ENCODE peak calls at places on chromosomes 11 and 22, in eight cellular contexts. K is HCT116, L is GM23338, J is GM12878, Y is HepG2, S is K562, O is upper lobe of left lung, A is Panc1. T is an unnamed sample. For H3K4me1, the result is how much of the 10 kb centered on the place peaks cover.

GRCh38 chr11:84564180-84564866 is 1062.8 kb downstream of the DLG2 start:
- ATAC-seq in Y (peak), O (no peak), L (no peak), A (no peak), K (peak), J (peak), S (peak), T (peak)

GRCh38 chr11:33778682-33779081 is 4.4 kb upstream of the FBXO3 start:
- ATAC-seq in J (no peak), S (no peak), L (no peak), Y (no peak), O (no peak), A (no peak), K (no peak), T (no peak)

GRCh38 chr11:119752324-119752723 is 23.3 kb upstream of the NECTIN1 start:
- ATAC-seq in J (peak), S (no peak), K (no peak), Y (no peak), O (no peak), L (no peak), A (no peak), T (no peak)

GRCh38 chr11:4551346-4551979 is 6.5 kb downstream of the OR52M1 start:
- ATAC-seq in J (peak), A (peak), Y (peak), S (peak), O (no peak), L (peak), K (peak), T (no peak)

GRCh38 chr22:44047891-44048301 is 23.8 kb downstream of the PARVB start:
- ATAC-seq in A (no peak), L (no peak), J (peak), K (no peak), S (no peak), O (no peak), Y (no peak), T (no peak)

GRCh38 chr11:72969894-72970335 is 155.7 kb downstream of the ATG16L2 start:
- ATAC-seq in O (no peak), J (peak), Y (no peak), A (no peak), L (no peak), S (peak), K (no peak), T (no peak)

GRCh38 chr11:12540075-12540685 is 134.0 kb upstream of the TEAD1 start:
- ATAC-seq in L (no peak), S (no peak), K (no peak), A (no peak), Y (no peak), J (no peak), O (no peak), T (no peak)

GRCh38 chr22:45192701-45193187 is 29.0 kb downstream of the NUP50 start:
- ATAC-seq in Y (peak), J (no peak), O (no peak), A (no peak), L (peak), S (peak), K (peak), T (no peak)

GRCh38 chr11:61120865-61121831 is 18.9 kb downstream of the CD5 start:
- ATAC-seq in Y (no peak), S (no peak), A (peak), L (no peak), O (no peak), J (peak), K (no peak), T (no peak)

GRCh38 chr11:1055990-1056771 is 18.5 kb upstream of the MUC2 start:
- ATAC-seq in J (no peak), Y (no peak), L (no peak), S (no peak), O (no peak), K (no peak), A (no peak), T (no peak)

GRCh38 chr11:64341851-64342791 is 2.1 kb downstream of the CCDC88B start:
- ATAC-seq in L (peak), Y (peak), S (peak), J (peak), K (peak), O (peak), A (peak), T (peak)

GRCh38 chr11:64344721-64345120 is 4.7 kb downstream of the CCDC88B start:
- ATAC-seq in Y (no peak), O (no peak), A (no peak), L (no peak), K (no peak), J (no peak), S (no peak), T (no peak)

GRCh38 chr11:64343740-64344133 is 3.7 kb downstream of the CCDC88B start:
- ATAC-seq in Y (peak), A (no peak), O (no peak), J (no peak), K (peak), L (peak), S (peak), T (no peak)

GRCh38 chr11:64342869-64343739 is 3.1 kb downstream of the CCDC88B start:
- ATAC-seq in K (peak), Y (no peak), O (no peak), L (peak), S (peak), A (peak), J (peak), T (no peak)

GRCh38 chr11:64344160-64344559 is 4.2 kb downstream of the CCDC88B start:
- ATAC-seq in A (no peak), L (no peak), J (no peak), K (no peak), Y (no peak), O (no peak), S (no peak), T (no peak)
- H3K4me1 ChIP-seq in A (under half), L (under half), J (under half), K (under half), Y (half or more), O (under half), S (under half), T (under half)

GRCh38 chr11:6353367-6353987 is 33.2 kb upstream of the CAVIN3 start:
- ATAC-seq in A (peak), Y (peak), O (peak), S (peak), L (peak), J (peak), K (peak), T (peak)
- TF ChIP-seq POLR2AphosphoS5 in A (no peak), Y (no peak), O (no peak), S (no peak), L (no peak), J (no peak), K (peak), T (peak)

GRCh38 chr11:47355283-47356128 is 3.0 kb upstream of the MYBPC3 start:
- ATAC-seq in L (peak), J (no peak), S (peak), A (peak), K (peak), Y (peak), O (peak), T (peak)
- H3K4me3 ChIP-seq in L (peak), J (no peak), S (no peak), A (peak), K (peak), Y (peak), O (peak), T (peak)

DNA sequence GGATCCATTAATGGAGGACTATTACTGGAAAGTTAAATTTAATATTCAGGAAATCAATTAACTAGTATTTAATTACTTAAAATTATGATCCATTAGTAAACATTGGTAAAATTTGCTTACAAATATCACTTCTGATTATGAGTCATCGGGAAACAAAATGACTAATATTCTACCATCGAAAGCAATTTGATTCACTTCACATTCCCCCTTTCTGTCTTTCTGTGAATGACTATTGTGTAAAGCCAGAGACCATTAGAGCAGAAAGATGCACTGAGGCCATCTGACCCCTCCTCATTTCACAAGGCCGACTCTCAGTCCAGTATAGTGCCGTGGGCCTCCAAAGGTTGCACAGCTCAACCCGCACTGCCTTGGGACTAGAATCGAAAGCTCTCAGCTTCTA is 619.0 kb downstream of the OPCML start:
- ATAC-seq in K (no peak), J (peak), L (no peak), O (no peak), A (no peak), Y (no peak), S (no peak), T (no peak)
- H3K4me1 ChIP-seq in K (under half), J (under half), L (under half), O (under half), A (under half), Y (under half), S (under half), T (under half)

GRCh38 chr11:69014936-69015549 is 2.0 kb upstream of the MRGPRF start:
- ATAC-seq in Y (no peak), O (no peak), A (no peak), S (no peak), L (no peak), J (no peak), K (no peak), T (no peak)

GRCh38 chr11:69013009-69013951 is at the start of gene MRGPRF:
- ATAC-seq in S (no peak), K (no peak), O (peak), A (no peak), J (peak), Y (no peak), L (peak), T (peak)

GRCh38 chr11:69012092-69013008 is 696 bp downstream of the MRGPRF start:
- ATAC-seq in J (peak), O (no peak), L (peak), S (no peak), A (no peak), Y (no peak), K (no peak), T (no peak)

GRCh38 chr11:69011624-69012091 is 1.4 kb downstream of the MRGPRF start:
- ATAC-seq in Y (no peak), O (no peak), L (no peak), S (no peak), A (no peak), J (no peak), K (no peak), T (no peak)

GRCh38 chr11:69014084-69014935 is 1.3 kb upstream of the MRGPRF start:
- ATAC-seq in S (no peak), K (no peak), A (no peak), L (peak), J (no peak), Y (peak), O (peak), T (peak)
- TF ChIP-seq POLR2AphosphoS5 in S (no peak), K (no peak), A (no peak), L (no peak), J (no peak), Y (no peak), O (peak), T (peak)

GRCh38 chr11:66315921-66316811 is 678 bp downstream of the CD248 start:
- ATAC-seq in A (no peak), S (no peak), J (no peak), L (no peak), K (no peak), O (no peak), Y (no peak), T (no peak)

GRCh38 chr11:66316849-66317251 is at the start of gene CD248:
- ATAC-seq in Y (peak), L (peak), S (no peak), O (no peak), J (no peak), K (no peak), A (no peak), T (peak)

GRCh38 chr11:66314186-66314501 is 2.7 kb downstream of the CD248 start:
- ATAC-seq in Y (no peak), L (no peak), A (no peak), S (no peak), K (no peak), O (no peak), J (no peak), T (no peak)

GRCh38 chr11:66314561-66315497 is 2.0 kb downstream of the CD248 start:
- ATAC-seq in O (no peak), J (no peak), A (no peak), S (no peak), Y (no peak), K (no peak), L (no peak), T (no peak)

GRCh38 chr11:66315498-66315885 is 1.4 kb downstream of the CD248 start:
- ATAC-seq in J (no peak), Y (no peak), S (no peak), O (no peak), K (no peak), A (no peak), L (no peak), T (no peak)
- H3K4me3 ChIP-seq in J (no peak), Y (no peak), S (no peak), O (no peak), K (no peak), A (no peak), L (no peak), T (peak)

DNA sequence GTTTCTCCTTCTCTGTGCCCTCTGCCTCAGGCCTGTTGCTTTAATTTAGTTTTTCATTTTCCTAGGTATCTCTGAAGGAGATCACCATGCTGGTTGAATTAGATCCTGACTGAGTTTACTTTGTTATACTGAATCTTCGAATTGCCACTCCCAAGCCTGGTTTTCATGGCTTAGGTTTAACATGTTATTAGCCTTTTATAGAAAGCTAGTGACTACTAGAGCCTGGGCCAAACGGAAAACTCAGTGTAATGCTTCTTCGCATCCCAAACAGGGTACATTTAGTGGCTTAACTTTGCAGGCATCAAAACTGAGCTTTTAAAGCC is 3.6 kb downstream of the CRKL start:
- ATAC-seq in J (no peak), S (no peak), K (no peak), A (no peak), L (no peak), O (no peak), Y (no peak), T (no peak)
- H3K4me1 ChIP-seq in J (under half), S (under half), K (under half), A (under half), L (under half), O (half or more), Y (half or more), T (half or more)

GRCh38 chr11:86615495-86615894 is 56.9 kb downstream of the ME3 start:
- ATAC-seq in O (no peak), K (no peak), Y (no peak), S (no peak), L (no peak), A (no peak), J (peak), T (no peak)

GRCh38 chr11:86606270-86606848 is 66.1 kb downstream of the ME3 start:
- ATAC-seq in Y (no peak), O (no peak), J (no peak), A (no peak), S (no peak), L (no peak), K (no peak), T (no peak)

GRCh38 chr11:86606849-86607481 is 65.5 kb downstream of the ME3 start:
- ATAC-seq in O (no peak), A (peak), S (no peak), J (no peak), L (no peak), Y (no peak), K (no peak), T (no peak)

GRCh38 chr11:86608251-86608799 is 64.1 kb downstream of the ME3 start:
- ATAC-seq in L (peak), S (peak), J (peak), A (peak), K (peak), Y (peak), O (peak), T (peak)

DNA sequence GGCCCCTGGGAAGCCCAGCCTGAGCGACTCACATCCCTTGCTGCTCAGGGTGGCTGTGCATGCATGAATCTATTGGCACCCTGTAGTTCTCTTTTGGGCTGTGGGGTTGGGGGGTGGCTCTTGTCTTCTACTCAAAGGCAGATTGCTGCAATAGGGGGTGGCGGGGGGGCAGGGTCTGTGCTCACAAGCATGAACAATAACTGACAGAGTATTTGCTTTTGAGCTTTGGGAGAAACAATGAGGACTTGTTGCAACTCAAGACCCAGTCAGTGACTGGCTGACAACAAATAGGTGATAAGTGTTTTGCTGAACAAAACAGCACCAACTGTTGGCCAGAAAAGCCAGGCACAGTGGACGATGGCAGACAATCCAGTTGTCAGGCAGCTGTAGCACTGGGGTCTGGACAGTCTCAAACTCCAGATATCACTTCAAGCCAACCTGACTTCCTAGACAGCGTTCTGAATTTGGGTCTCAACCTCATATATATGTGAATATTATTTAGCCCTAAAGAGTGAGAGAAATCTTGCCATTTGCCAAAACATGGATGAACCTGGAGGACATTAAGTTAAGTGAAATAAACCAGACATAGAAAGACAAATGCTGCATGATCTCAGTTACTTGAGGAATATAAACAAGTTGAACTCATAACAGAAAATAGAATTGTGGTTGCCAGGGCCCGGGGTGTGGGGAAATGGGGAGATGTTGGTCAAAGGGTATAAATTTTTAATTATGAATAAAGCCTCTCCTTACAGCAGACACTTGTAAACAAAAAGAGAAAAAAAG is 61.7 kb downstream of the ME3 start:
- ATAC-seq in A (peak), O (no peak), J (no peak), Y (no peak), L (peak), S (no peak), K (no peak), T (no peak)
- TF ChIP-seq POLR2AphosphoS5 in A (no peak), O (no peak), J (no peak), Y (no peak), L (no peak), S (no peak), K (no peak), T (peak)

DNA sequence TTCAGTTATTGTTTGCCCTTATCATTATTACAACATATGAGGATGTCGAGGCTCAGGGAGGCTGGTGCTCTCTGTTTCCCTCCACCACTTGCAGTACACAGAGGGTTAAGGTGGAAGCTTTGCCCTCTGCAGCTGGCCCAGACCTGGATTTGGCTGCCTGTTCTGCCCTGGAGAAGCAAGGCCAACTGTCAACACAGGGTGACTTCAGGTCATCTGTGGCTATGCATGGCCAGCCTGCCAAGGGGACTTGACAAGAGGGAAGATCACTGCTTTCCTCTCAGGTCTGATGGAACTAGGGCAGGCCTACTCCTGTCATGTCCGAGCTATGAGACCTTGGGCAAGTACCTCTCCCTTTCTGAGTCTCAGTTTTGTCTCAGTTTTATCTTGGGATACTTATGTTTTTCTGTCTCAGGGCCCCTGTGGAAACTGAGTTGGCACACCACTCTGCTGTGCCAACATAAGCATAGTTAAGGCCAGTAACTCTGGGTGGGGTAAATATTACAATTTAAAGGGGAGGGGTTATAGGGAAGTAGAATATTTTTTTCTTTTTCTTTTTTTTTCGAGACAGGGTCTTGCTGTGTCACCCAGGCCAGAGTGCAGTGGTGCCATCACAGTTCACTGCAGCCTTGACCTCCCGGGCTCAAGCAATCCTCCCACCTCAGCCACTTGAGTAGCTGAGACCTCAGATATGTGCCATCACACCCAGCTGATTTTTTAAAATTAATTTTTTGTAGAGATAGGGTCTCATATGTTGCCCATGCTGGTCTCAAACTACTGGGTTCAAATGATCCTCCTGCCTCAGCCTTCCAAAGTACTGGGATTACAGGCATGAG is 2.4 kb upstream of the THRSP start:
- ATAC-seq in S (peak), K (no peak), J (no peak), Y (peak), A (peak), O (no peak), L (no peak), T (no peak)
- H3K4me3 ChIP-seq in S (no peak), K (no peak), J (no peak), Y (peak), A (no peak), O (no peak), L (no peak), T (no peak)

DNA sequence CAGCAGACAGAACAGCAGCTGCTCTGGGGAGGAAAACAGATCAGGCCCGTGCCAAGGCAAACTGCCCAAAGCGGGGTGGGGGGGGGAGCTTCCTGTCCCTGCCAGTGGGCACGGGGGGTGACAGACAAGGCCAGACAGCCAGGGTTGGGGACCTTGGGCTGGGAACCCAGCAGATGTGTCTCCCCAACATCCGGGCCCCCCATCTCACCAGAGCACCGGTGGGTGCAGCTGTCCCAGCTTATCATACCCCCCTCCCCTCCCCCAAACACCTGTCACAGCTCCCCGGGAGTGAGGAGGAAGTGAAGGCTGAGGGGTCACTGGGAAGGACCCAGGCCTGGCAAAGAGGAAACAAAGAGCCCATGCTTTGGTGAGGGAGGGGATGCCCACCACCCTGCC is 1.3 kb downstream of the PPP1R14B start:
- ATAC-seq in O (no peak), Y (no peak), K (no peak), J (no peak), L (no peak), A (no peak), S (no peak), T (no peak)
- H3K4me1 ChIP-seq in O (half or more), Y (half or more), K (half or more), J (under half), L (under half), A (half or more), S (under half), T (half or more)

T was measured in gastroesophageal sphincter.